ENCODE peak calls at places on chromosome 11, in eight cellular contexts. Y is body of pancreas, I is IMR-90, B is Peyer's patch, R is GM12892, T is A549, X is heart left ventricle, V is sigmoid colon. E is an unnamed sample.

GRCh38 chr11:119373917-119374631 is 7.4 kb downstream of the USP2 start:
- DNase-seq in Y (peak), I (peak), B (peak), R (no peak), T (peak), X (peak), V (no peak), E (peak)

GRCh38 chr11:95647355-95647754 is 142.2 kb downstream of the FAM76B start:
- DNase-seq in Y (no peak), I (no peak), B (no peak), R (no peak), T (no peak), X (no peak), V (peak), E (peak)

GRCh38 chr11:132186699-132187098 is 816.3 kb downstream of the NTM start:
- DNase-seq in Y (no peak), I (no peak), B (no peak), R (no peak), T (no peak), X (no peak), V (no peak), E (no peak)

GRCh38 chr11:68051191-68052136 is 12.6 kb downstream of the TCIRG1 start:
- DNase-seq in Y (peak), I (no peak), B (no peak), R (no peak), T (peak), X (no peak), V (peak), E (no peak)

GRCh38 chr11:103338621-103339484 is 229.6 kb downstream of the DYNC2H1 start:
- DNase-seq in Y (no peak), I (peak), B (no peak), R (no peak), T (no peak), X (no peak), V (no peak), E (no peak)

GRCh38 chr11:134835561-134835960 is 423.5 kb upstream of the B3GAT1 start:
- DNase-seq in Y (no peak), I (no peak), B (no peak), R (no peak), T (no peak), X (no peak), V (no peak), E (no peak)

GRCh38 chr11:112221263-112221835 is 4.9 kb upstream of the PTS start:
- DNase-seq in Y (no peak), I (no peak), B (no peak), R (no peak), T (no peak), X (no peak), V (no peak), E (no peak)

GRCh38 chr11:10455637-10456487 is 798 bp downstream of the AMPD3 start:
- DNase-seq in Y (peak), I (peak), B (peak), R (peak), T (peak), X (peak), V (peak), E (no peak)

GRCh38 chr11:33044281-33044680 is 4.9 kb downstream of the TCP11L1 start:
- DNase-seq in Y (no peak), I (peak), B (no peak), R (no peak), T (peak), X (no peak), V (no peak), E (no peak)

GRCh38 chr11:103536335-103536722 is 427.1 kb downstream of the DYNC2H1 start:
- DNase-seq in Y (no peak), I (no peak), B (no peak), R (no peak), T (no peak), X (no peak), V (no peak), E (no peak)

GRCh38 chr11:27431808-27432207 is 40.8 kb downstream of the LGR4 start:
- DNase-seq in Y (no peak), I (no peak), B (no peak), R (no peak), T (no peak), X (no peak), V (no peak), E (no peak)

GRCh38 chr11:95145430-95146063 is 55.9 kb downstream of the ENDOD1 start:
- DNase-seq in Y (no peak), I (no peak), B (no peak), R (no peak), T (no peak), X (no peak), V (no peak), E (no peak)

GRCh38 chr11:76674517-76675400 is 4.2 kb upstream of the LRRC32 start:
- DNase-seq in Y (no peak), I (no peak), B (peak), R (no peak), T (no peak), X (no peak), V (no peak), E (no peak)

GRCh38 chr11:135006800-135007199 is 594.8 kb upstream of the B3GAT1 start:
- DNase-seq in Y (no peak), I (no peak), B (no peak), R (no peak), T (no peak), X (no peak), V (no peak), E (peak)

GRCh38 chr11:75506827-75507226 is 18.9 kb downstream of the GDPD5 start:
- DNase-seq in Y (no peak), I (no peak), B (no peak), R (no peak), T (no peak), X (no peak), V (no peak), E (no peak)

GRCh38 chr11:27218498-27219038 is 144.4 kb downstream of the CCDC34 start:
- DNase-seq in Y (no peak), I (peak), B (no peak), R (no peak), T (no peak), X (no peak), V (no peak), E (no peak)

GRCh38 chr11:82718307-82718706 is 15.4 kb downstream of the FAM181B start:
- DNase-seq in Y (peak), I (peak), B (no peak), R (no peak), T (peak), X (no peak), V (no peak), E (no peak)

GRCh38 chr11:77205467-77206263 is 77.6 kb downstream of the MYO7A start:
- DNase-seq in Y (no peak), I (no peak), B (peak), R (peak), T (no peak), X (no peak), V (no peak), E (no peak)

GRCh38 chr11:67195971-67196418 is 70.3 kb upstream of the GRK2 start:
- DNase-seq in Y (no peak), I (peak), B (peak), R (no peak), T (no peak), X (no peak), V (no peak), E (no peak)

GRCh38 chr11:116234989-116235567 is 537.7 kb downstream of the BUD13 start:
- DNase-seq in Y (no peak), I (no peak), B (no peak), R (no peak), T (no peak), X (no peak), V (no peak), E (no peak)

GRCh38 chr11:126742582-126742981 is 258.0 kb downstream of the KIRREL3 start:
- DNase-seq in Y (peak), I (no peak), B (no peak), R (no peak), T (no peak), X (no peak), V (no peak), E (no peak)

GRCh38 chr11:126747315-126747714 is 253.3 kb downstream of the KIRREL3 start:
- DNase-seq in Y (no peak), I (no peak), B (no peak), R (no peak), T (no peak), X (no peak), V (no peak), E (no peak)

GRCh38 chr11:126744699-126745098 is 255.9 kb downstream of the KIRREL3 start:
- DNase-seq in Y (no peak), I (no peak), B (no peak), R (no peak), T (no peak), X (no peak), V (no peak), E (no peak)

GRCh38 chr11:126748097-126748756 is 252.3 kb downstream of the KIRREL3 start:
- DNase-seq in Y (peak), I (no peak), B (no peak), R (no peak), T (no peak), X (no peak), V (no peak), E (no peak)

GRCh38 chr11:126746443-126746842 is 254.1 kb downstream of the KIRREL3 start:
- DNase-seq in Y (no peak), I (no peak), B (no peak), R (no peak), T (no peak), X (no peak), V (no peak), E (no peak)
- TF ChIP-seq POLR2A in Y (no peak), I (no peak), B (no peak), R (no peak), T (no peak), X (no peak), V (no peak), E (no peak)

DNA sequence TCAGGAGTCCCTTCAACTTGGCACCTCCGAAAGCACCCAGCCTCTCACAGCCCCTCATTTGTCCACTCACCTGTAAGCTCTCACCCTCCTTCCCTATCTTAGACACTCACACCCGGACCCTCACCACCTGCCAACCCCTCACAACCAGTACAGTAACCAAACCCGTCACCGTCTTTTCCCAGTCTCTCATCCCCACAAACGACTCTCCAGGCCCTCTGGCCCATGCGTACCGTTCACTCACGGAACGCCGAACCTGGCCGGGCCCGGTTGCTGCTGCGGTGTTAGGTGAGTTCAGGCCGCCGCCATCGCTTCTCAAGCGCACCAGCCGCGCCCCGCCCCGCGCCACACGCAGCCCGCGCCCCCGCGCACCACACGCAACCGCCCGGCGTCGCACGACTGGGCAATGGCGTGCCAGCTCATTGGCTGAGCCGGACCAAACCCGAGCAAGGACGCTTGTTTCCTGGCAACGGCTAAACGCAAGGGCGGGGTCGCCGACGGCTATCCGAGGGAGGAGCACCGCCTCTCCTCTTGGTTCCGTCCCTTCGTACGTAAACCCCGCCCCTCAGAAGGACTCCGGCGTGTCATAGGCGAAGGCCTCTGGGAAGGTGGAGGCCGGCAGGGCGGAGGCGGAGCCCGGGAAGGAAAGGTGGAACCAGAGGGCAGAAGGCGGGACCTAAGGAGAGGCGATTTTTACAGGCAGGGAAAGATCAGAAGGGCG is at the start of gene FHIP1B:
- DNase-seq in Y (peak), I (peak), B (peak), R (peak), T (peak), X (peak), V (peak), E (peak)
- TF ChIP-seq POLR2A in Y (no peak), I (peak), B (peak), R (peak), T (peak), X (no peak), V (peak), E (no peak)

GRCh38 chr11:60378359-60378758 is at the start of gene MS4A7:
- DNase-seq in Y (no peak), I (no peak), B (peak), R (peak), T (no peak), X (peak), V (peak), E (peak)
- TF ChIP-seq POLR2A in Y (peak), I (no peak), B (peak), R (peak), T (no peak), X (no peak), V (peak), E (no peak)

GRCh38 chr11:31689559-31689958 is 121.6 kb downstream of the PAX6 start:
- DNase-seq in Y (no peak), I (no peak), B (no peak), R (no peak), T (no peak), X (no peak), V (no peak), E (no peak)
- TF ChIP-seq POLR2A in Y (no peak), I (no peak), B (no peak), R (no peak), T (no peak), X (no peak), V (no peak), E (no peak)

DNA sequence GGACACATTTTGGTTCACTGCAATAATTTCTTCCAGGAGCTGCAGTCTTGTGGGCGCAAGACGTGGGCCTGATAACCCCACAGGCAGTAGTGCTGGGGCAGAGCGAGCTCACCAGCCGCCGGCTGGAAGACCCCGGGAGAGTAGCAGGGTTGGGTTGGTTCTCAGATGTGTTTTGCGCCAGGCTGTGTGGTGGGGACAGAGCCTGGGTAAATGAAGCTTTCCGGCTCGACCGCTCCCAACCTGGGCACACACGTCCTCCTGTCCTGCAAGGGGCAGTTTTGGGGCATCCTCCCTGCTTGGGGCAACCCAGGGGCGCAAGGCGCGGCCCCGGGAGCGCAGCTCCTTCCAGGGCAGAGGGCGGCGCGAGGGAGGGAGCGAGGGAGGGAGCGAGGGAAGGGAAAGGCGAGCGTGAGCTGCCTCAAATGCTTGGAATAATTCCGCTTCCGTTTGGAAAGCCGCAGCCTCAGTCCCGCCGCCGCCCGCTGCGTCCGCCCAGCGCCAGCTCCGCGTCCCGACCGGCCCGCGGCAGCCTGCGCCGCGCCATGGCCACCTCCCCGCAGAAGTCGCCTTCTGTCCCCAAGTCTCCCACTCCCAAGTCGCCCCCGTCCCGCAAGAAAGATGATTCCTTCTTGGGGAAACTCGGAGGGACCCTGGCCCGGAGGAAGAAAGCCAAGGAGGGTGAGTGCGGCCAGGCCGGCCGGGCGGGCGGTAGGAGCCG is at the start of gene PARVA:
- DNase-seq in Y (peak), I (peak), B (peak), R (no peak), T (peak), X (peak), V (peak), E (peak)
- TF ChIP-seq POLR2A in Y (peak), I (peak), B (peak), R (no peak), T (peak), X (no peak), V (peak), E (no peak)

DNA sequence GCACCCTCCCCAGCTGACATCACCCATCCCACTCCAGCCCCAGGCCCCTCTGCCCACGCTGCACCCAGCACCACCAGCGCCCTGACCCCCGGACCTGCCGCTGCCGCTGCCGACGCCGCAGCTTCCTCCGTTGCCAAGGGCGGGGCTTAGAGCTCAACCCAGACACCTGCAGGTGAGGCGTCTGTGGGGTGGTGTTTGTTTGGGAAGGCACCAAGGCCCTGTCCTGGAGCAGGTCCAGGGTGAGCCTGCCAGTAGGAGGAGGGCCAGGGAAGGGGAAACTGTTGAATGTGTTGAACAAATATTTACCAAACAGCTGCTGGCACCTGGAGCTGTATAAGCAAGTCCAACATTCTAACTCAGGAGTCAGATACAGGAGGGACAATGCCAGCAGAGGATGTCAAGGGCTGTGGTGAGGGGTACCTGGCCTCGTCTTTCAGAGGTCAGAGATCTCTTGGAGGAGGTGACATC is 3.1 kb downstream of the VEGFB start:
- DNase-seq in Y (peak), I (no peak), B (peak), R (no peak), T (no peak), X (no peak), V (no peak), E (no peak)
- TF ChIP-seq POLR2A in Y (peak), I (no peak), B (peak), R (no peak), T (no peak), X (no peak), V (no peak), E (no peak)

GRCh38 chr11:44565746-44566558 is 489 bp downstream of the CD82 start:
- DNase-seq in Y (peak), I (no peak), B (no peak), R (no peak), T (no peak), X (no peak), V (peak), E (no peak)
- TF ChIP-seq POLR2A in Y (no peak), I (no peak), B (no peak), R (no peak), T (no peak), X (no peak), V (no peak), E (no peak)